ENCODE peak calls at places on chromosome 6, in four cellular contexts. One of them, this sample, is unnamed.

GRCh38 chr6:56435326-56435725 is 187.9 kb upstream of the COL21A1 start:
- DNase-seq in HFF-Myc: no peak
- DNase-seq in prostate gland: no peak
- DNase-seq in hippocampal formation: no peak
- DNase-seq in this sample: no peak

GRCh38 chr6:35611235-35611634 is 77.5 kb downstream of the FKBP5 start:
- DNase-seq in HFF-Myc: no peak
- DNase-seq in prostate gland: no peak
- DNase-seq in hippocampal formation: no peak
- DNase-seq in this sample: no peak

GRCh38 chr6:148501178-148501590 is 158.5 kb downstream of the SASH1 start:
- DNase-seq in HFF-Myc: no peak
- DNase-seq in prostate gland: no peak
- DNase-seq in hippocampal formation: no peak
- DNase-seq in this sample: no peak

GRCh38 chr6:13683038-13683437 is 28.6 kb downstream of the RANBP9 start:
- DNase-seq in HFF-Myc: no peak
- DNase-seq in prostate gland: no peak
- DNase-seq in hippocampal formation: no peak
- DNase-seq in this sample: no peak

GRCh38 chr6:151024597-151024996 is 159.1 kb downstream of the MTHFD1L start:
- DNase-seq in HFF-Myc: no peak
- DNase-seq in prostate gland: peak
- DNase-seq in hippocampal formation: no peak
- DNase-seq in this sample: no peak

GRCh38 chr6:133184798-133185380 is 56.3 kb upstream of the EYA4 start:
- DNase-seq in HFF-Myc: no peak
- DNase-seq in prostate gland: no peak
- DNase-seq in hippocampal formation: no peak
- DNase-seq in this sample: no peak

GRCh38 chr6:48069280-48069679 is 41.7 kb downstream of the PTCHD4 start:
- DNase-seq in HFF-Myc: no peak
- DNase-seq in prostate gland: no peak
- DNase-seq in hippocampal formation: no peak
- DNase-seq in this sample: no peak

GRCh38 chr6:69771158-69771906 is 25.5 kb downstream of the LMBRD1 start:
- DNase-seq in HFF-Myc: no peak
- DNase-seq in prostate gland: no peak
- DNase-seq in hippocampal formation: no peak
- DNase-seq in this sample: no peak

GRCh38 chr6:119562168-119562567 is 212.6 kb upstream of the MAN1A1 start:
- DNase-seq in HFF-Myc: no peak
- DNase-seq in prostate gland: no peak
- DNase-seq in hippocampal formation: no peak
- DNase-seq in this sample: no peak